ENCODE peak calls at places on chromosome 14, in nine cellular contexts. O is dorsolateral prefrontal cortex; A is BE2C; Q is CD8-positive, alpha-beta T cell; H is IMR-90; Y is heart right ventricle; B is WERI-Rb-1; X is heart left ventricle; I is sigmoid colon. D is an unnamed sample.

GRCh38 chr14:22122227-22123187 is 448.9 kb upstream of the OR4E1 start:
- DNase-seq in O (no peak), A (no peak), Q (no peak), H (peak), Y (no peak), B (no peak), X (no peak), I (no peak), D (no peak)

GRCh38 chr14:68784298-68784910 is 8.5 kb downstream of the ZFP36L1 start:
- DNase-seq in O (no peak), A (no peak), Q (no peak), H (no peak), Y (no peak), B (no peak), X (peak), I (peak), D (peak)

GRCh38 chr14:64026600-64026999 is 173.8 kb downstream of the SYNE2 start:
- DNase-seq in O (no peak), A (no peak), Q (no peak), H (no peak), Y (no peak), B (no peak), X (no peak), I (no peak), D (no peak)

GRCh38 chr14:103522649-103523582 is at the start of gene CKB:
- DNase-seq in O (peak), A (peak), Q (no peak), H (peak), Y (peak), B (peak), X (peak), I (peak), D (peak)

GRCh38 chr14:58645641-58646040 is 7.9 kb downstream of the DACT1 start:
- DNase-seq in O (no peak), A (no peak), Q (no peak), H (no peak), Y (no peak), B (no peak), X (no peak), I (no peak), D (no peak)

GRCh38 chr14:105999361-106000028 is 473.1 kb downstream of the TMEM121 start:
- DNase-seq in O (no peak), A (peak), Q (no peak), H (no peak), Y (peak), B (peak), X (peak), I (no peak), D (no peak)

GRCh38 chr14:69226178-69226577 is 33.8 kb upstream of the GALNT16 start:
- DNase-seq in O (no peak), A (no peak), Q (no peak), H (no peak), Y (no peak), B (no peak), X (no peak), I (no peak), D (peak)

GRCh38 chr14:29796853-29797252 is 130.8 kb downstream of the PRKD1 start:
- DNase-seq in O (no peak), A (no peak), Q (no peak), H (no peak), Y (no peak), B (no peak), X (no peak), I (no peak), D (no peak)

GRCh38 chr14:64983439-64984310 is 3.0 kb upstream of the FNTB start:
- DNase-seq in O (no peak), A (peak), Q (no peak), H (peak), Y (no peak), B (no peak), X (no peak), I (no peak), D (peak)

GRCh38 chr14:55746533-55746932 is 166.5 kb downstream of the KTN1 start:
- DNase-seq in O (no peak), A (no peak), Q (no peak), H (peak), Y (no peak), B (no peak), X (no peak), I (no peak), D (peak)

GRCh38 chr14:73338551-73338950 is 101.2 kb downstream of the PAPLN start:
- DNase-seq in O (no peak), A (no peak), Q (no peak), H (no peak), Y (no peak), B (no peak), X (no peak), I (no peak), D (no peak)

DNA sequence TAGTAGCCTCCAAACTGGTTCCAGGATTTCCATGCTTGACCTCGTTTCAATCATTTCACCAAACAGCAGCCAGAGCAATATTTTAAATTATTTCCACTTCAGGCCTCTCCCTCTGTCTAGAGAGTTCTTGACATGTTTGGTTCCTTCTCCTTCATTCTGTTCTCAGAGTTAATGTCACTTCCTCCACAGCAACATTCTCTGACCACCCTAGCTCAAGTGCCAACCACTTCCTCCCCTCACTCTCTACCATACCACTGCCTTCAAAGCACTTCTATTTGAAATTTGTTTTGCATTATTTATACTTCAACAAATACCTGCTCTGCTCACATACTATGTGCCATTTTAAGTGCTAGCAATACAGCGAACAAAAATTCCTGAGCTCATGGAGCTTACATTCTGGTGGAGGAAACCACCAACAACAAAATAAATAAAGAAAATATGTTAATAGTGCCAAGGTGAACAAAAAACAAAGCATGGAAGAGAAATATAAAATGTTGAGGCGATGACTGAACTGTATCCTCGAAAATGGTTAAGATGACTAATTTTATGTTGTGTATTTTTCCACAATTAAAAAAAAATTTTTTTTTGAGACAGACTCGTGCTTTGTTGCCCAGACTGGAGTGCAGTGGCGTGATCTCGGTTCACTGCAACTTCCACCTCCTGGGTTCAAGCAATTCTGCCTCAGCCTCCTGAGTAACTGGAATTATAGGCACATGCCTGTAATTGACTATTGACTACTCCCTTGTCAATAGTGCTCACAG is 17.3 kb downstream of the BAZ1A start:
- DNase-seq in O (no peak), A (no peak), Q (no peak), H (no peak), Y (no peak), B (no peak), X (no peak), I (no peak), D (no peak)
- H3K4me3 ChIP-seq in O (no peak), A (no peak), Q (no peak), H (no peak), Y (no peak), B (no peak), X (no peak), I (no peak), D (no peak)

DNA sequence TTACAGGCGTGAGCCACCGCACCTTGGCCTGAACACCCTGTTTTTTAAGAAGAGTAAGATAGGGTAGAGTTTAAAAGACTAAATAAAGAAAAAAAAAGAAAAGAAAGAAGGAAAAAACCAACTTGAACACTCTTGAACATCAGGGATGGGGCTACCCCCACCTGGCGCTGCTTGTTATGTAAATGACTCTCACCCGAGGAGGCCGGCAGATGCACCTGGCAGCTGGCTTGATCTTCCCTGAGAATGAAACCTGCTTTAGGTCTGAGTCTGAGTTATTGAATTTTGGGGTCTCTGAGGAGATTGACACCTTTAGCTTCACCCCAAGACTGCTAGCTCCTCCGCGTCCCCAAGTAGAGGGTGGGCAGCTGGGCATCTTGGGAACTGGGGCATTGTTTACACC is 15.5 kb upstream of the MEG3 start:
- DNase-seq in O (no peak), A (no peak), Q (no peak), H (no peak), Y (no peak), B (no peak), X (no peak), I (no peak), D (no peak)
- TF ChIP-seq CTCF in O (no peak), A (no peak), Q (no peak), H (no peak), Y (no peak), B (no peak), X (no peak), I (no peak), D (no peak)

DNA sequence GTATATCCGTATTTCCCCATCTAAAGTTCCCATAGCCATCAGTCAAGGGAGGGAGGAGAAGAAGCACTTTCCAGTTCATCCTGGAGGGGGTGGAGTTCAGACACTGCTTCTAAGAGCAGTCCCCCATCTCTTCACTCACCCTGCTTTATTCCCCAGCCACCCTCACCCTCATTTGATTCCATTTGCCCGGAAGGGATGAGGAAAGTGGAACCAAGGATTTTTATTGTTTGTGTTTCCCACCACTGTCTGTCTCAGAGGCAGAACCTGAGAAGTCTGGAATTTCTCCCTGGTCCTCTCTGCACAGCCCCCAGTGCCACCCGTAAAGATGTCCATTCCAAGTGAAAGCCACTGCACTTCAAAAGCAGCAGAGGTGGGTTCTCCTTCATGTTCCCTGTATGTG is 134.2 kb upstream of the HIF1A start:
- DNase-seq in O (no peak), A (peak), Q (no peak), H (peak), Y (no peak), B (no peak), X (no peak), I (no peak), D (peak)
- H3K4me3 ChIP-seq in O (no peak), A (no peak), Q (no peak), H (no peak), Y (no peak), B (no peak), X (no peak), I (no peak), D (no peak)

GRCh38 chr14:78188882-78189281 is 18.7 kb downstream of the NRXN3 start:
- DNase-seq in O (peak), A (no peak), Q (no peak), H (no peak), Y (no peak), B (no peak), X (no peak), I (no peak), D (no peak)
- TF ChIP-seq CTCF in O (no peak), A (no peak), Q (no peak), H (no peak), Y (no peak), B (no peak), X (no peak), I (no peak), D (no peak)

GRCh38 chr14:99415496-99416281 is 65.0 kb downstream of the SETD3 start:
- DNase-seq in O (no peak), A (peak), Q (peak), H (peak), Y (no peak), B (peak), X (no peak), I (no peak), D (peak)
- H3K4me3 ChIP-seq in O (no peak), A (no peak), Q (no peak), H (no peak), Y (no peak), B (no peak), X (no peak), I (no peak), D (no peak)

GRCh38 chr14:104803280-104803915 is 2.5 kb downstream of the ZBTB42 start:
- DNase-seq in O (no peak), A (peak), Q (no peak), H (no peak), Y (no peak), B (no peak), X (no peak), I (no peak), D (no peak)
- TF ChIP-seq CTCF in O (no peak), A (no peak), Q (no peak), H (no peak), Y (no peak), B (no peak), X (no peak), I (no peak), D (no peak)

GRCh38 chr14:92400579-92401444 is 77.8 kb downstream of the SLC24A4 start:
- DNase-seq in O (no peak), A (no peak), Q (no peak), H (peak), Y (no peak), B (no peak), X (no peak), I (no peak), D (peak)
- H3K4me3 ChIP-seq in O (no peak), A (no peak), Q (no peak), H (no peak), Y (no peak), B (no peak), X (no peak), I (no peak), D (no peak)

D was measured in cardiac fibroblast.